ENCODE peak calls at places on chromosomes 3 and 15, in four cellular contexts. J, X, L and O are unnamed samples.

GRCh38 chr3:128473180-128473519 is 6.5 kb upstream of the DNAJB8 start:
- DNase-seq in J (no peak), X (no peak), L (no peak), O (peak)

GRCh38 chr15:70589221-70589620 is 174.1 kb downstream of the UACA start:
- DNase-seq in J (no peak), X (peak), L (no peak), O (no peak)

GRCh38 chr3:81859524-81859923 is 98.1 kb upstream of the GBE1 start:
- DNase-seq in J (no peak), X (no peak), L (no peak), O (no peak)

GRCh38 chr15:79218588-79219200 is 63.8 kb upstream of the ANKRD34C start:
- DNase-seq in J (no peak), X (no peak), L (peak), O (peak)

GRCh38 chr3:39644176-39644575 is 165.2 kb upstream of the MYRIP start:
- DNase-seq in J (no peak), X (no peak), L (peak), O (no peak)

GRCh38 chr3:15645246-15645645 is 43.7 kb downstream of the BTD start:
- DNase-seq in J (no peak), X (no peak), L (no peak), O (no peak)

GRCh38 chr3:63709576-63709975 is 57.1 kb downstream of the SNTN start:
- DNase-seq in J (no peak), X (no peak), L (no peak), O (no peak)

GRCh38 chr3:146638718-146639117 is 33.6 kb upstream of the PLSCR5 start:
- DNase-seq in J (no peak), X (no peak), L (no peak), O (no peak)

GRCh38 chr3:52188586-52189404 is 9.2 kb upstream of the ALAS1 start:
- DNase-seq in J (no peak), X (no peak), L (no peak), O (no peak)

GRCh38 chr15:60022379-60022741 is 18.2 kb downstream of the FOXB1 start:
- DNase-seq in J (no peak), X (no peak), L (no peak), O (no peak)

GRCh38 chr3:190382082-190382481 is 5.9 kb upstream of the CLDN16 start:
- DNase-seq in J (no peak), X (no peak), L (no peak), O (no peak)

GRCh38 chr15:59298255-59298856 is 74.3 kb downstream of the MYO1E start:
- DNase-seq in J (no peak), X (no peak), L (no peak), O (no peak)

GRCh38 chr3:43894176-43895049 is 203.7 kb downstream of the ABHD5 start:
- DNase-seq in J (peak), X (peak), L (no peak), O (peak)